ENCODE peak calls at places on chromosomes 11 and 22, in five cellular contexts. K is transverse colon, H is tibial artery, Z is kidney, N is lung. P is an unnamed sample.

GRCh38 chr22:44892803-44893730 is 116.7 kb downstream of the PHF21B start:
- DNase-seq in K (peak), H (no peak), Z (peak), N (no peak), P (peak)

GRCh38 chr11:12116425-12117032 is 6.1 kb downstream of the MICAL2 start:
- DNase-seq in K (no peak), H (no peak), Z (no peak), N (no peak), P (no peak)

GRCh38 chr11:124884869-124885479 is 12.7 kb downstream of the ROBO4 start:
- DNase-seq in K (no peak), H (no peak), Z (no peak), N (no peak), P (peak)

GRCh38 chr22:24950272-24950902 is 2.1 kb upstream of the KIAA1671 start:
- DNase-seq in K (no peak), H (no peak), Z (no peak), N (no peak), P (no peak)

GRCh38 chr11:117604349-117604995 is 192.5 kb downstream of the DSCAML1 start:
- DNase-seq in K (no peak), H (no peak), Z (no peak), N (no peak), P (no peak)

GRCh38 chr11:7892059-7892699 is 38.9 kb downstream of the OR10A6 start:
- DNase-seq in K (no peak), H (no peak), Z (no peak), N (no peak), P (no peak)

GRCh38 chr11:36000616-36001190 is 56.8 kb downstream of the LDLRAD3 start:
- DNase-seq in K (no peak), H (no peak), Z (no peak), N (peak), P (peak)

GRCh38 chr22:30566125-30566524 is 8.3 kb downstream of the GAL3ST1 start:
- DNase-seq in K (peak), H (no peak), Z (no peak), N (no peak), P (no peak)

GRCh38 chr22:39292561-39293074 is 26.8 kb downstream of the RPL3 start:
- DNase-seq in K (peak), H (peak), Z (peak), N (peak), P (peak)

GRCh38 chr11:122677256-122677655 is 21.7 kb downstream of the UBASH3B start:
- DNase-seq in K (no peak), H (no peak), Z (no peak), N (no peak), P (no peak)

GRCh38 chr11:25423436-25424184 is 908.3 kb upstream of the ANO3 start:
- DNase-seq in K (no peak), H (no peak), Z (no peak), N (no peak), P (no peak)

GRCh38 chr11:797300-798092 is 585 bp downstream of the SLC25A22 start:
- DNase-seq in K (peak), H (peak), Z (peak), N (peak), P (peak)

GRCh38 chr11:126317681-126318641 is 14.1 kb downstream of the DCPS start:
- DNase-seq in K (peak), H (peak), Z (peak), N (peak), P (peak)

GRCh38 chr22:26476705-26477340 is 6.8 kb downstream of the HPS4 start:
- DNase-seq in K (no peak), H (no peak), Z (no peak), N (no peak), P (no peak)

GRCh38 chr11:118621898-118622375 is 14.5 kb downstream of the PHLDB1 start:
- DNase-seq in K (no peak), H (no peak), Z (peak), N (no peak), P (no peak)

GRCh38 chr22:38030311-38031133 is 26.7 kb upstream of the PICK1 start:
- DNase-seq in K (peak), H (no peak), Z (peak), N (no peak), P (no peak)

GRCh38 chr11:33227578-33228261 is 29.5 kb upstream of the HIPK3 start:
- DNase-seq in K (no peak), H (no peak), Z (no peak), N (no peak), P (no peak)

GRCh38 chr11:12862761-12863469 is 146.2 kb upstream of the RASSF10 start:
- DNase-seq in K (peak), H (no peak), Z (peak), N (no peak), P (no peak)

GRCh38 chr11:44687310-44687842 is 39.4 kb upstream of the TSPAN18 start:
- DNase-seq in K (no peak), H (no peak), Z (no peak), N (no peak), P (no peak)

GRCh38 chr11:44684886-44685285 is 41.9 kb upstream of the TSPAN18 start:
- DNase-seq in K (no peak), H (no peak), Z (no peak), N (no peak), P (no peak)

GRCh38 chr11:44675906-44676305 is 50.9 kb upstream of the TSPAN18 start:
- DNase-seq in K (no peak), H (no peak), Z (no peak), N (no peak), P (no peak)

GRCh38 chr11:44680982-44681597 is 45.7 kb upstream of the TSPAN18 start:
- DNase-seq in K (no peak), H (no peak), Z (no peak), N (no peak), P (no peak)

DNA sequence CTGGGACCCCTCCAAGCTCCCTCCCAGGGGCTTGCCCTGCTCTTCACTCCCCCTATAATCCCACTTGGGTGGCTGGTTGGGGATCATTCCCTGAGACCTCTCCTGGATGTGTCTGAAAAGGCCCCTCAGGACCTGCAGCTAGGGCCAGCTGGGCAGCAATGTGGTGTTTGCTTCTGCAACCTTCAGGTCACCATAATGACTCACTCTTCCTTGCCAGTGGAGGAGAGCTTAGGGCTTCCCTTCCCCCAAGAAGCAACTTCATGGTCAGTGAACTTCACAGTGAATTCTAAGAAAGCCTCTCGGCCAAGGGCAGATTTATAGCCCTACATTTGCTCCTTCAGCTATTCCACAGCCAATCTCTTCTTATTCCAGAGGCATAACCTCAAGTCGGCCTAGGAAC is 45.1 kb upstream of the TSPAN18 start:
- DNase-seq in K (no peak), H (no peak), Z (no peak), N (no peak), P (no peak)
- H3K4me3 ChIP-seq in K (no peak), H (no peak), Z (no peak), N (no peak), P (no peak)

DNA sequence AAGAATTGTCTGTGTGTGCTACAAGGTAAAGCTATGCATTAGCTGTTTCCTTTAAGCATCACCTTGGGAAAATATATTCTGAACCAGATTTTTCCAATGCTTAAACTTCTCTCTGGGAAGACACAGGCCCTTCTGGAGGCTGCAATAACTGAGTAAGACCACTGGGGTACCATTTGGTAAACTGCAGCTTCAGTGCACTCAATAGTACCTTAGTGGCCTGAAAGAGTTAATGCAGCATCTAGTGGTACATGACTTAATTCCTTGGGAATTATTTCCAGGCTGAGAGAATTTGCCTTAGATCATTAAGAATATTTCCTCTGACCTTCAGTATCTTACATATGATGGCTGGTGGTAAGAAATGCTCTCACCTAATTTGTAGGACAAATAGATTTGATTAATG is 727.4 kb downstream of the DLG2 start:
- DNase-seq in K (no peak), H (no peak), Z (no peak), N (no peak), P (no peak)
- TF ChIP-seq CTCF in K (no peak), H (no peak), Z (no peak), N (no peak), P (no peak)

GRCh38 chr11:2303627-2304155 is 1.9 kb downstream of the TSPAN32 start:
- DNase-seq in K (no peak), H (no peak), Z (peak), N (no peak), P (peak)

GRCh38 chr11:2305862-2306823 is 4.3 kb downstream of the TSPAN32 start:
- DNase-seq in K (peak), H (peak), Z (peak), N (peak), P (peak)

GRCh38 chr11:2306971-2307732 is 5.3 kb downstream of the TSPAN32 start:
- DNase-seq in K (no peak), H (no peak), Z (peak), N (no peak), P (no peak)

GRCh38 chr11:2304156-2305139 is 2.6 kb downstream of the TSPAN32 start:
- DNase-seq in K (no peak), H (no peak), Z (peak), N (no peak), P (peak)

GRCh38 chr11:2305140-2305861 is 3.5 kb downstream of the TSPAN32 start:
- DNase-seq in K (peak), H (peak), Z (peak), N (peak), P (peak)
- H3K4me3 ChIP-seq in K (no peak), H (no peak), Z (no peak), N (no peak), P (no peak)

DNA sequence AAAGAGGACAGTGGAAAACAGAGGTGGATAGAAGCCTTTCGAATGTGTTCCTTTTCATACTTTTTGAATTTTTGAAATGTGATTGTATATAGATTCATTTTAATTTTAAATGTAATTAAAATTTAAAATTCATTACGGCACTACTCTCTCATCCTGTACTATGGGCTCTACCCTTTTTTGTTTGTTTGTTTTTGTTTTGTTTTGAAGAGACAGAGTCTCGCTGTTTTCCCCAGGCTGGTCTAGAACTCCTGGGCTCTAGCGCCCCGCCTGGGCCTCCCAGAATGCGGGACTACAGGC is 11.9 kb upstream of the HDHD5 start:
- DNase-seq in K (no peak), H (no peak), Z (no peak), N (no peak), P (no peak)
- TF ChIP-seq CTCF in K (no peak), H (no peak), Z (no peak), N (no peak), P (no peak)

GRCh38 chr22:46297151-46297819 is 615 bp downstream of the GTSE1 start:
- DNase-seq in K (no peak), H (no peak), Z (no peak), N (no peak), P (no peak)
- H3K4me3 ChIP-seq in K (peak), H (peak), Z (peak), N (peak), P (peak)

GRCh38 chr11:10413268-10413667 is 41.8 kb upstream of the AMPD3 start:
- DNase-seq in K (peak), H (no peak), Z (no peak), N (no peak), P (no peak)
- TF ChIP-seq CTCF in K (no peak), H (no peak), Z (no peak), N (no peak), P (no peak)

GRCh38 chr11:27693398-27693797 is 6.9 kb downstream of the BDNF start:
- DNase-seq in K (no peak), H (no peak), Z (no peak), N (no peak), P (no peak)
- H3K4me3 ChIP-seq in K (no peak), H (no peak), Z (no peak), N (no peak), P (no peak)

DNA sequence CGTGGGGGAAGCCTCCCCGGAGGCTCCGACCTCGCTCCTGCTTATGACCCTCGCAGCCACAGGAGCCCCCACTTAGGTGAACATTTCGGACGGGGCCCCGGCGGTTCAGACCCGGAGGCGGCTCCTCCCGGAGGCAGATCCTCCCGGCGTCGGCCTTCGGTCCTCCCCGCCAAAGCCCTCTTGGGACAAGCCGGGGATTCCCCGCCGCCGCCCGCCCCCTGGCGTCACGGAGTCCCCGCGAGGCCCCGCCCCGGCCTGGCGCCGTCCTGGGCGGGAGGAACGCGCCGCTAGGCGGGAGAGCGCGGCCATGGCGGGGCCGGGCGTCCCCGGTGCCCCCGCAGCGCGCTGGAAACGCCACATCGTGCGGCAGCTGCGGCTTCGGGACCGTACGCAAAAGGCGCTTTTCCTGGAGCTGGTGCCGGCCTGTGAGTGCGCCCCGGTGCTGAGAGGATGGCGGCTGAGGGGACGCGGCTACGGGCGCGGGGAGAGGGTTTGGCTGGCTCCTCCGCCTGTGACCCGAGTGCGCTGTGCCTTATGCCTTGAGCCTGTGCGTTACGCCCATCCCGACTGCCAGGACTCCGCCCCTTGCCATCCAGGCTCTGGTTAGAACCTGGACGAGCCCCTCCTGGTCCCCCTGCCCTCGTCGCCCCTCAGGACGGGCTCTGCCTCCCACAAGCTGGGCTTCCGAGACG is at the start of gene ATG16L2:
- DNase-seq in K (peak), H (peak), Z (peak), N (peak), P (peak)
- TF ChIP-seq CTCF in K (peak), H (peak), Z (peak), N (no peak), P (no peak)

GRCh38 chr11:103602846-103603245 is 433.6 kb upstream of the DDI1 start:
- DNase-seq in K (no peak), H (no peak), Z (no peak), N (no peak), P (no peak)

GRCh38 chr11:103604310-103604709 is 432.1 kb upstream of the DDI1 start:
- DNase-seq in K (no peak), H (no peak), Z (no peak), N (no peak), P (no peak)

GRCh38 chr11:103610435-103610834 is 426.0 kb upstream of the DDI1 start:
- DNase-seq in K (no peak), H (no peak), Z (no peak), N (no peak), P (no peak)

GRCh38 chr11:103609117-103610066 is 427.0 kb upstream of the DDI1 start:
- DNase-seq in K (no peak), H (no peak), Z (no peak), N (no peak), P (no peak)

DNA sequence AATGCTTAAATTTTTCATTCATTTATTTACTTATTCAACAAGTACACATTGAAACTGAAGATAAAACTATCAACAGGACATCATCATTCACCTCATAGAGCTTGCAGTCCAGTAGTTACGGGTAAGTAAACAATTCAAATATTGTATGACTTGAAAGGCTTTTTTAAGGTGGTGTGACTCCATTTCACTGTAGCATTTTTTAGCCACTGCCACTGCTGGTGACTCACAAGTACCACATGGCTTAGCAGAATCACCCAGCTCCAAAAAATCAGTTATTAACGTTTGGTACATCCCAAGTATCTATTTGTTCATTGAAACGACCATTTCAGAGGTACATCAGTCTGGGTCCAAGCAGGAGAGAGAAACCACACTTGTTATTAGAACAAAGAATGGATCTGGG is 427.9 kb upstream of the DDI1 start:
- DNase-seq in K (no peak), H (no peak), Z (no peak), N (no peak), P (no peak)
- H3K4me3 ChIP-seq in K (no peak), H (no peak), Z (no peak), N (no peak), P (no peak)